ENCODE peak calls at places on chromosomes 6 and 20, in four cellular contexts. G is WTC11, T is H1, H is HepG2. B is an unnamed sample.

GRCh38 chr6:165694296-165694695 is 31.3 kb upstream of the PDE10A start:
- DNase-seq in T (no peak), G (no peak), H (no peak), B (peak)

GRCh38 chr20:8361008-8361652 is 229.1 kb downstream of the PLCB1 start:
- DNase-seq in G (no peak), H (no peak), T (no peak), B (no peak)

GRCh38 chr6:11851405-11851804 is 72.8 kb upstream of the ADTRP start:
- DNase-seq in H (no peak), T (no peak), G (no peak), B (no peak)

GRCh38 chr6:85662251-85662650 is 19.6 kb upstream of the SYNCRIP start:
- DNase-seq in T (no peak), G (no peak), H (no peak), B (no peak)

GRCh38 chr20:35883778-35884540 is 70.3 kb downstream of the SCAND1 start:
- DNase-seq in T (peak), H (peak), G (peak), B (peak)

GRCh38 chr6:32415521-32416019 is 8.6 kb upstream of the BTNL2 start:
- DNase-seq in H (peak), T (peak), G (peak), B (peak)

GRCh38 chr6:51678905-51679620 is 408.4 kb downstream of the PKHD1 start:
- DNase-seq in T (no peak), G (no peak), H (no peak), B (no peak)

GRCh38 chr6:145235207-145235606 is 500.1 kb downstream of the EPM2A start:
- DNase-seq in G (no peak), H (no peak), T (no peak), B (no peak)

GRCh38 chr20:19327401-19327800 is 115.0 kb downstream of the SLC24A3 start:
- DNase-seq in T (no peak), G (no peak), H (no peak), B (no peak)

GRCh38 chr6:7285416-7285815 is 27.6 kb downstream of the SSR1 start:
- DNase-seq in T (no peak), H (no peak), G (no peak), B (no peak)

GRCh38 chr6:108850669-108851467 is 2.6 kb downstream of the ARMC2 start:
- DNase-seq in G (no peak), H (peak), T (no peak), B (no peak)

GRCh38 chr6:20538131-20538662 is 3.9 kb downstream of the CDKAL1 start:
- DNase-seq in H (no peak), G (no peak), T (no peak), B (no peak)

GRCh38 chr6:147154454-147154853 is 49.8 kb upstream of the STXBP5 start:
- DNase-seq in H (peak), G (no peak), T (no peak), B (no peak)

GRCh38 chr6:47967843-47968242 is 143.2 kb downstream of the PTCHD4 start:
- DNase-seq in G (no peak), H (no peak), T (no peak), B (no peak)

GRCh38 chr20:34069341-34070078 is 42.5 kb downstream of the EIF2S2 start:
- DNase-seq in T (peak), G (peak), H (peak), B (peak)

GRCh38 chr20:11332376-11332775 is 585.3 kb upstream of the BTBD3 start:
- DNase-seq in H (no peak), T (no peak), G (no peak), B (no peak)

GRCh38 chr6:52495859-52496396 is 75.8 kb downstream of the EFHC1 start:
- DNase-seq in G (no peak), H (no peak), T (peak), B (no peak)

GRCh38 chr6:55209059-55209458 is 34.7 kb downstream of the HCRTR2 start:
- DNase-seq in G (no peak), T (no peak), H (no peak), B (no peak)

GRCh38 chr6:56652994-56653393 is 10.3 kb upstream of the DST start:
- DNase-seq in T (no peak), H (peak), G (no peak), B (no peak)

GRCh38 chr6:113644861-113645575 is 212.1 kb upstream of the MARCKS start:
- DNase-seq in G (no peak), T (no peak), H (peak), B (no peak)

GRCh38 chr20:5078399-5078958 is 41.3 kb downstream of the PCNA start:
- DNase-seq in H (peak), G (no peak), T (no peak), B (no peak)

GRCh38 chr6:44219053-44219814 is 2.5 kb downstream of the MYMX start:
- DNase-seq in H (peak), G (peak), T (peak), B (peak)

GRCh38 chr20:36313936-36314335 is 7.8 kb downstream of the DLGAP4 start:
- DNase-seq in T (no peak), H (no peak), G (peak), B (no peak)

GRCh38 chr6:157381631-157382621 is 936 bp downstream of the ZDHHC14 start:
- DNase-seq in T (peak), H (peak), G (peak), B (peak)

GRCh38 chr20:5893052-5893451 is 57.3 kb downstream of the TRMT6 start:
- DNase-seq in T (no peak), G (no peak), H (no peak), B (no peak)

GRCh38 chr6:146913842-146914562 is 290.2 kb upstream of the STXBP5 start:
- DNase-seq in H (peak), G (peak), T (peak), B (peak)

GRCh38 chr20:32455901-32456701 is 98.0 kb downstream of the ASXL1 start:
- DNase-seq in H (no peak), T (no peak), G (no peak), B (no peak)

GRCh38 chr6:63787021-63787420 is 151.4 kb downstream of the PHF3 start:
- DNase-seq in G (no peak), H (no peak), T (no peak), B (no peak)

GRCh38 chr6:53309059-53309896 is 39.5 kb downstream of the ELOVL5 start:
- DNase-seq in T (no peak), G (no peak), H (peak), B (no peak)

GRCh38 chr20:2283706-2284423 is 11.9 kb upstream of the TGM3 start:
- DNase-seq in G (no peak), H (no peak), T (no peak), B (no peak)

GRCh38 chr20:32762754-32763201 is 593 bp downstream of the DNMT3B start:
- DNase-seq in T (no peak), H (no peak), G (no peak), B (no peak)

GRCh38 chr6:144353871-144354314 is 68.8 kb downstream of the UTRN start:
- DNase-seq in T (no peak), H (no peak), G (no peak), B (no peak)

GRCh38 chr6:168291450-168291849 is 28.1 kb downstream of the DACT2 start:
- DNase-seq in G (no peak), T (no peak), H (no peak), B (no peak)

GRCh38 chr20:2109425-2110210 is 8.0 kb downstream of the STK35 start:
- DNase-seq in H (no peak), G (no peak), T (no peak), B (no peak)

GRCh38 chr6:27188885-27189418 is 58.5 kb upstream of the PRSS16 start:
- DNase-seq in G (peak), T (no peak), H (peak), B (peak)

DNA sequence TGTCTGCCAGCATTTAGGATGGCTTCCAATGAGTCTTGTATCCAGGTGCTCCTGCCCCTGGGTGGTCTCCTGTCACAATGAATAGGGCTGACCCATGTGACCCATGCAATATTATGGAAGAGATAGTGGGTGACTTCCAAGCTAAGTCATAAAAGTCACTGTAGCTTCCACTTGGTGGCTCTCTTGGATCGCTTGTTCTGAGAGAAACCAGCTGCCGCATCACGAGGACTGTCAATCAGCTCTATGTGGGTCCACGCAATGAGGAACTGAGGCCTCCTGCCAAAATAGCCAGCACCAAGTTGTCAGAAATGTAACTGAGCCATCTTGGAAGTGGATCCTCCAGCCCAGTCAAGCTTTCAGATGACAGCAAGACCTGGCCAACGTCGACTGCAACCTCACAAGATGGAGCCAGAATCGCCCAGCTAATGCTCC is 14.9 kb upstream of the MATN4 start:
- DNase-seq in T (no peak), H (peak), G (no peak), B (no peak)
- TF ChIP-seq CREB1 in T (no peak), H (no peak), G (no peak), B (no peak)

GRCh38 chr20:64041040-64041780 is 5.2 kb downstream of the C20orf204 start:
- DNase-seq in G (no peak), H (peak), T (no peak), B (peak)

GRCh38 chr20:64045346-64046011 is 4.0 kb downstream of the SOX18 start:
- DNase-seq in G (no peak), H (no peak), T (no peak), B (peak)

GRCh38 chr20:64041781-64042771 is 6.1 kb downstream of the C20orf204 start:
- DNase-seq in T (no peak), H (no peak), G (no peak), B (peak)

GRCh38 chr20:64044484-64045247 is 4.8 kb downstream of the SOX18 start:
- DNase-seq in H (no peak), G (no peak), T (no peak), B (no peak)

GRCh38 chr20:64043768-64044167 is 5.7 kb downstream of the SOX18 start:
- DNase-seq in T (no peak), H (no peak), G (no peak), B (no peak)
- TF ChIP-seq CREB1 in T (no peak), H (no peak), G (no peak), B (no peak)

GRCh38 chr6:30409184-30409583 is 64.2 kb downstream of the RPP21 start:
- DNase-seq in H (no peak), G (no peak), T (no peak), B (no peak)

DNA sequence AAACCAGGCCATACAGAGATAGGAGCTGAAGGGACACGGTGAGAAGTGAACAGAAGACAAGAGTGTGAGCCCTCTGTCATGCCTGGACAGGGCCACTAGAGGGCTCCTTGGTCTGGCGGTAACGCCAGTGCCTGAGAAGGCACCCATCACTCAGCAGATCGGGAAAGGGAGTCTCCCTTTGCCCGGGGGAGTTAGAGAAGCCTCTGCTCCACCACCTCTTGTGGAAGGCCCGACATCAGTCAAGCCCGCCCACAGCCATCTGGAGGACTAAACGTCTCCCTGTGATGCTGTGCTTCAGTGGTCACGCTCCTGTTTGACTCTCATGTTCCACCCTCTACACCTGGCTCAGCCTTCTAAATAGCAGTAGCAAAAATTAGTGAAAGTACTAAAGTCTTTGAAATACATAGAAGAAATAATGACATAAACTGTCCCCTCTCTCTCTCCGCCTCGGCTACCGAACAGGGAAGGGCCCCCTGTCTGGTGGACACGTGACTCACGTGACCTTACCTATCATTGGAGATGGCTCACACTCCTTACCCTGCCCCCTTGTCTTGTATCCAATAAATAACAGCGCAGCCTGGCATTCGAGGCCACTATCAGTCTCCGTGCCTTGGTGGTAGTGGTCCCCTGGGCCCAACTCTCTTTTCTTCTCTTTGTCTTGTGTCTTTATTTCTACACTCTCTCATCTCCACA is 66.7 kb downstream of the RPP21 start:
- DNase-seq in G (peak), T (peak), H (peak), B (peak)
- TF ChIP-seq CREB1 in G (no peak), T (peak), H (no peak), B (no peak)

DNA sequence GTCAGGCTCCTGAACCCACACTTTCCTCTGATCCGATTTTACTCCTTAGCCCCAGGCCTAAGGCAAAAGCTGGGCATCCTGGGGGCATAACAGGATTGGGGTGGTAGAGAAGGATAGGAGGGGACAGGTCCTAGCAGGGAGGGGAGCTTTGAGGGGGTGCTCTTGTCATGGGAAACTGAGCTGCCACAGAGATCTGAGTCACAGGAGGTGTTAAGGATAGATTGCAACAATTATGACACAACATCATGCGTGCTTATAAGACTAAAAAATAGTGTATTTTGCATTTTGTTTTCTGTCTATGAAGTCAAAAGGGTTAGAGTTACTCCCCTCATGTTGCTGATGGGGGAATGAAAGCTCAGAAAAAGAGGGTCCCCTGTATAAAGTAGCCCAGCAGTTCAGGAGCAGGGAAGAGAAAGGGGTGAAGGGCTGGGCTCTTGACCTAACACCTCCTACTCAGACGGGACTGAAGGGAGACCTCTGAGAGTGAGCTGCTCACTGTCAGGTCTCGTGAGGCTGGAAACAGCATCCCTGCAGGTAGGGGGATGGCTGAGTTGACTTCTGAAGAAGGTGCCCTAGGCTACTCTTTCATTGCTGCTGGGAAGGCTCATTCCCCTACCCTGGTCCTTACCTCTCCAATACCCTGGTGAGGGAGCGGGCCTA is 2.0 kb downstream of the GLP1R start:
- DNase-seq in G (no peak), T (no peak), H (no peak), B (no peak)
- TF ChIP-seq CREB1 in G (no peak), T (no peak), H (no peak), B (no peak)

DNA sequence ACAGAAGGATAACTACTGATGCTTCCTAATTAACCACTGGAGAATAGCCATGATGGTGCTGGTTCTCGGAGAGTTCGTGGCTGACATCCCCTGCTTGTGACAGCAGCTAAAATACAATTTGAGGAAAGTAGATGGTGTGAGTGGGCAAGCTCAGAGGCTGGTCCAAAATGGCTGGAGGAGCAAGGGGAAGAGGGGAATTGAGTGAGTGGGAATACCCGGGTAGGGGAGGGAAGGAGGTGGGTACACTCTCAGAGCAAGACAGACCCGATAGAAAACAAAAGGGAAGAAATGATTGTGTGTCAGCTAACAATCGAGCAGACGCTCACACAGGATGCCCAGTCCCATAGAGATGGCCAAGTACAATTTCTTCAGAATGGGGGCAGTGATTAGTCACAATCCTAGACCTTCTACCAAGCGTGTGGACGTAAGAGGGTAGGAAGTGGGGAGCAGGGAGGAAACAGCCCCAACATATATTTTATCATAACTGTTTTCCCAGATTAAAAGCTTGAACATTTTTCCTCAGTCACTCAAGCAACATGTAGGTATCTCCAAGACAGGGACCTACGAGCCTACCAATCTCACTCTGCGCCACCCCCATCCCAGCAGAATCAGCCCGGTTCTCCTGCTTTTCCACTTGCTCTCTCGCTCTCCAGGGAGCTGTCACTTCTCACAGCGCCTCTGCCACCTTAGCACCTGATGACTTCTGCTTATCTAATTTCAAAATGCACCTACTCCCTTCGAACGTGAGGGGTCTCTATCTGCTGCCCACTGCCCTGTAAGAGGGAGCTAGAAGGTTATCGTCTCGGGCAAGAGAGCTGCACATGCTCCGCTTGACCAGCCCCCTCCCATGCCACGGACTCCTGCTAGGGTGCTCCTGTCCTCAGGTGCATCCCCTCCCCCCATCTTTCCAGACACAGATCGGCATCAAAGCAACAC is 26.2 kb downstream of the RIPOR2 start:
- DNase-seq in G (no peak), T (no peak), H (no peak), B (peak)
- TF ChIP-seq CREB1 in G (no peak), T (no peak), H (no peak), B (no peak)

GRCh38 chr6:159466934-159467333 is 226.1 kb downstream of the SOD2 start:
- DNase-seq in H (no peak), G (no peak), T (no peak), B (no peak)

GRCh38 chr6:159462446-159462845 is 230.6 kb downstream of the SOD2 start:
- DNase-seq in T (no peak), G (no peak), H (no peak), B (no peak)

GRCh38 chr6:159467473-159468041 is 225.5 kb downstream of the SOD2 start:
- DNase-seq in H (no peak), G (no peak), T (no peak), B (no peak)

GRCh38 chr6:159463440-159463839 is 229.6 kb downstream of the SOD2 start:
- DNase-seq in H (no peak), G (no peak), T (no peak), B (peak)

GRCh38 chr6:159464827-159465226 is 228.2 kb downstream of the SOD2 start:
- DNase-seq in G (no peak), T (no peak), H (no peak), B (no peak)
- TF ChIP-seq CREB1 in G (no peak), T (no peak), H (no peak), B (no peak)

DNA sequence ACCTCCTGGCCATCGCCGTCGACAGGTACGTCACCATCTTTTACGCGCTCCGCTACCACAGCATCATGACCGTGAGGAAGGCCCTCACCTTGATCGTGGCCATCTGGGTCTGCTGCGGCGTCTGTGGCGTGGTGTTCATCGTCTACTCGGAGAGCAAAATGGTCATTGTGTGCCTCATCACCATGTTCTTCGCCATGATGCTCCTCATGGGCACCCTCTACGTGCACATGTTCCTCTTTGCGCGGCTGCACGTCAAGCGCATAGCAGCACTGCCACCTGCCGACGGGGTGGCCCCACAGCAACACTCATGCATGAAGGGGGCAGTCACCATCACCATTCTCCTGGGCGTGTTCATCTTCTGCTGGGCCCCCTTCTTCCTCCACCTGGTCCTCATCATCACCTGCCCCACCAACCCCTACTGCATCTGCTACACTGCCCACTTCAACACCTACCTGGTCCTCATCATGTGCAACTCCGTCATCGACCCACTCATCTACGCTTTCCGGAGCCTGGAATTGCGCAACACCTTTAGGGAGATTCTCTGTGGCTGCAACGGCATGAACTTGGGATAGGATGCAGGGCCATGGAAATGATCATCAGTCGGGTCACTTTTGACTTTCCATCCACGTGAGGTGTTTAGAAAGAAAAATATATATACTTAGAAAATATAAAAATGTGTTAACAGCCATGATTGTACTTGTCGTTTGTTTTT is 868 bp downstream of the MC3R start:
- DNase-seq in H (peak), T (peak), G (peak), B (peak)
- TF ChIP-seq CREB1 in H (peak), T (no peak), G (no peak), B (no peak)